ENCODE peak calls at places on chromosome 11, in seven cellular contexts. O, C, S, P, K, E and N are unnamed samples.

GRCh38 chr11:83044958-83045712 is 26.6 kb downstream of the RAB30 start:
- DNase-seq in O (no peak), C (peak; percentile 47), S (no peak), P (no peak), K (no peak), E (peak; percentile 83), N (no peak)

GRCh38 chr11:99592241-99592640 is 571.5 kb downstream of the CNTN5 start:
- DNase-seq in O (no peak), C (peak; percentile 27), S (no peak), P (no peak), K (no peak), E (no peak), N (no peak)

GRCh38 chr11:129143335-129143734 is 48.8 kb downstream of the ARHGAP32 start:
- DNase-seq in O (no peak), C (peak; percentile 95), S (no peak), P (no peak), K (peak; percentile 97), E (peak; percentile 98), N (no peak)

GRCh38 chr11:125479113-125479512 is 17.0 kb downstream of the FEZ1 start:
- DNase-seq in O (no peak), C (no peak), S (no peak), P (no peak), K (no peak), E (no peak), N (no peak)

GRCh38 chr11:46071091-46071490 is 50.2 kb downstream of the PHF21A start:
- DNase-seq in O (no peak), C (no peak), S (no peak), P (no peak), K (no peak), E (no peak), N (peak; percentile 83)

GRCh38 chr11:128361451-128362020 is 225.8 kb downstream of the ETS1 start:
- DNase-seq in O (no peak), C (peak; percentile 74), S (no peak), P (no peak), K (no peak), E (peak; percentile 75), N (no peak)

GRCh38 chr11:129950319-129951034 is 52.2 kb downstream of the PRDM10 start:
- DNase-seq in O (no peak), C (peak; percentile 91), S (no peak), P (peak; percentile 6), K (peak; percentile 63), E (peak; percentile 92), N (peak; percentile 17)

GRCh38 chr11:128227466-128227865 is 359.9 kb downstream of the ETS1 start:
- DNase-seq in O (no peak), C (no peak), S (no peak), P (no peak), K (no peak), E (no peak), N (no peak)

GRCh38 chr11:68043029-68043348 is 4.2 kb downstream of the TCIRG1 start:
- DNase-seq in O (no peak), C (no peak), S (no peak), P (no peak), K (no peak), E (no peak), N (no peak)

GRCh38 chr11:118956847-118957469 is 860 bp downstream of the UPK2 start:
- DNase-seq in O (peak; percentile 64), C (no peak), S (no peak), P (no peak), K (no peak), E (no peak), N (no peak)

GRCh38 chr11:120153221-120153620 is 15.3 kb upstream of the TRIM29 start:
- DNase-seq in O (no peak), C (no peak), S (no peak), P (no peak), K (no peak), E (no peak), N (no peak)

GRCh38 chr11:102267602-102268001 is 49.7 kb upstream of the BIRC3 start:
- DNase-seq in O (no peak), C (no peak), S (no peak), P (no peak), K (no peak), E (peak; percentile 66), N (no peak)

GRCh38 chr11:108647701-108648527 is 17.0 kb upstream of the DDX10 start:
- DNase-seq in O (peak; percentile 72), C (peak; percentile 88), S (peak; percentile 72), P (peak; percentile 84), K (peak; percentile 71), E (peak; percentile 93), N (peak; percentile 78)

GRCh38 chr11:73838443-73839122 is 38.1 kb downstream of the COA4 start:
- DNase-seq in O (no peak), C (peak; percentile 53), S (no peak), P (peak; percentile 38), K (no peak), E (peak; percentile 81), N (no peak)

GRCh38 chr11:19714093-19714386 is 1.4 kb downstream of the NAV2 start:
- DNase-seq in O (no peak), C (no peak), S (no peak), P (peak; percentile 24), K (no peak), E (peak; percentile 20), N (no peak)

GRCh38 chr11:12139144-12139881 is 28.9 kb downstream of the MICAL2 start:
- DNase-seq in O (peak; percentile 61), C (peak; percentile 94), S (no peak), P (no peak), K (no peak), E (peak; percentile 89), N (no peak)

GRCh38 chr11:36195496-36196346 is 93.5 kb downstream of the COMMD9 start:
- DNase-seq in O (no peak), C (peak; percentile 56), S (no peak), P (no peak), K (no peak), E (peak; percentile 43), N (no peak)

GRCh38 chr11:109304159-109304558 is 117.8 kb upstream of the C11orf87 start:
- DNase-seq in O (no peak), C (no peak), S (no peak), P (no peak), K (no peak), E (peak; percentile 17), N (no peak)

GRCh38 chr11:10941429-10941828 is 83.6 kb upstream of the ZBED5 start:
- DNase-seq in O (no peak), C (peak; percentile 27), S (no peak), P (no peak), K (no peak), E (no peak), N (peak; percentile 19)

GRCh38 chr11:68370211-68371111 is 58.1 kb downstream of the LRP5 start:
- DNase-seq in O (no peak), C (peak; percentile 29), S (no peak), P (no peak), K (peak; percentile 72), E (no peak), N (no peak)

GRCh38 chr11:35483131-35483800 is 42.1 kb downstream of the PAMR1 start:
- DNase-seq in O (no peak), C (no peak), S (no peak), P (no peak), K (no peak), E (peak; percentile 50), N (no peak)

GRCh38 chr11:40713083-40713482 is 746.4 kb downstream of the LRRC4C start:
- DNase-seq in O (no peak), C (no peak), S (no peak), P (no peak), K (no peak), E (no peak), N (no peak)

DNA sequence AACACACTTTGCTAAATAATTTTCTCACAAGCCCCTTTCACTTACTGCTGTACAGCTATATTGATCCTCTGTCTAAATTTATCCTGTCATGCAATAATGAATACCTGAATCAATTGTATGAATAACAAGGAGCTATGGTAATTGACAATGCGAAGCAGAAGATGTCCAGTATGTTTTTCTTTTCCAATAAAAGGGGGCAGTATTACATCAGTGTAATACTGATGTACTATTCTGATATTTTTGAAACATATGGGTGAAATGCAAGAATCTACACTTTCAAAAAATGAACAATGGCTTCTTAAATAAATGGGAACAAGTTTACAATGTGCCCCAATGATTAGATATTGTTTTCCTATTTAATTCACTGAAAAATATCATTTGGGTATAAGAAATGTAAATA is 315.1 kb downstream of the SOX6 start:
- DNase-seq in O (no peak), C (no peak), S (no peak), P (no peak), K (no peak), E (no peak), N (no peak)
- TF ChIP-seq CTCF in O (no peak), C (no peak), S (no peak), P (no peak), K (no peak), E (no peak), N (no peak)

DNA sequence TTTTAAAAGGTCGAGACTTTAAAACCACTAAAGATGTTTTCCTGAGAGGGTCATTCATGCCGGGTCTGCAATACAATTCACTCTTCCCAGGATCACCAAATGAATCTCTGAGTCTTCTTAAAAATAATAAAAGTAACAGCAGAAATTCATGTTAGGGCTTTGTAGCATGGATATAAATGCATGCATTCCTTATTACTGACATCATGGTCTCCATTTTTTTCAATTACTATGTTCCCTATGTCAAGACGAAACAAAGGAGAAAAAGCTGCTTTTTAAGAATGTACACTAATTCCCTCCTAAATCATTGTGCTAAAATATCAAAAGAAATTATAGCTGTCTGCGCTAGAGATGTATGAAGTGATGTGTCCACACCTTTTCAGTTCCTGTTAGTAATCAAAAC is 789.9 kb upstream of the LRRC4C start:
- DNase-seq in O (no peak), C (peak; percentile 49), S (no peak), P (no peak), K (no peak), E (no peak), N (no peak)
- H3K4me3 ChIP-seq in O (no peak overlapping the region), C (no peak overlapping the region), S (no peak overlapping the region), P (no peak overlapping the region), K (no peak overlapping the region), E (no peak overlapping the region), N (no peak overlapping the region)

DNA sequence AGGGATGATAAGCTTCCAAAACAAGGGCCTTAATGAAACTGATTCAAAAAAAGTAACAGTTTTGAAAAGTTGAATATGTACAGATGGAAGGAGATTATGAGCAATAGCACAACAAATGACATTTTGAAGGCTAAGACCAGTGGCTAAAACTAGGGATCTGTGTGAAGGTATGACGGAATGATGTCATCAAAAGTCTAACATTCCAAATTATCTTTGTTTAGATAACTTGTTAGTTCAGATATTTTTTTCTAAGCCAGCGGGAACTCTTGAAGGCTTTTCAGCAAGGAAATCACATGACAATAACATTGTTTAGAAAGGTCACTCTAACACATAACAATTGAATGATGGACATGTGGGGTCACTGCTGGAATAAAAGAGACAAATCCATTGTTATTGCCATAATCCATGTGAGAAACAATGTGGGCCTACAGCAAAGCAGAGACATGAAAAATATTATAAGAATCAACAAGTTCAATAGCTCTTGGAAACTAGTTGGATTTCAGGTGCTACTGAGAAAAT is 260.5 kb downstream of the CASP12 start:
- DNase-seq in O (no peak), C (no peak), S (no peak), P (peak; percentile 9), K (no peak), E (peak; percentile 61), N (no peak)
- TF ChIP-seq CTCF in O (no peak), C (no peak), S (no peak), P (no peak), K (no peak), E (no peak), N (no peak)

DNA sequence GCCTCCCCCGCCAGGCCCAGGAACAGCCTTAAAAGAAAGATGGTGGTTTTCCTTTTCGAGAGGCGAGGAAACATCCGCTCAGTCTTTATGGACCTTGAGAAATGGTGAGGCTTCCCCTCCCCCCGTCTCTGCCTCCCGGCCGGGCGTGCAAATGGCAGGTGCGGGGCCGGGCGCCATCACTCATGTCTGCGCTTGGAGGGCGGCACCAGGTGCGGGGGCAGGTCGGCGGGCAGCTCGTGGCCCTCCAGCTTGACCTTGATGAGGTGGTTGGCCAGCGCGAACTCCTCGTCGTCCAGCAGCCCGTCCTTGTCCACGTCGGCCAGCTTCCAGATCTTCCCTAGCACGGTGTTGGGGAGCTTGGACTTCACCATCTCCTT is 9.7 kb upstream of the CDC42BPG start:
- DNase-seq in O (peak; percentile 84), C (no peak), S (no peak), P (no peak), K (no peak), E (no peak), N (no peak)
- H3K4me3 ChIP-seq in O (no peak overlapping the region), C (no peak overlapping the region), S (no peak overlapping the region), P (no peak overlapping the region), K (no peak overlapping the region), E (no peak overlapping the region), N (no peak overlapping the region)